ENCODE peak calls at places on chromosomes 6 and 20, in four cellular contexts. One of them, this sample, is unnamed.

GRCh38 chr6:34207695-34208443 is 28.8 kb upstream of the HMGA1 start:
- DNase-seq in mesendoderm: no peak
- DNase-seq in H9: no peak
- DNase-seq in H1: no peak
- DNase-seq in this sample: no peak

GRCh38 chr6:12208190-12208589 is 82.0 kb upstream of the EDN1 start:
- DNase-seq in mesendoderm: no peak
- DNase-seq in H1: no peak
- DNase-seq in H9: no peak
- DNase-seq in this sample: peak; percentile 27

GRCh38 chr20:63055575-63056235 is 48.9 kb upstream of the BHLHE23 start:
- DNase-seq in mesendoderm: no peak
- DNase-seq in H9: peak; percentile 24
- DNase-seq in H1: no peak
- DNase-seq in this sample: no peak

GRCh38 chr20:35145141-35145564 is 2.0 kb downstream of the EDEM2 start:
- DNase-seq in H9: no peak
- DNase-seq in H1: no peak
- DNase-seq in mesendoderm: peak; percentile 69
- DNase-seq in this sample: peak; percentile 72

GRCh38 chr20:50029697-50030428 is 47.1 kb downstream of the SNAI1 start:
- DNase-seq in mesendoderm: no peak
- DNase-seq in H9: no peak
- DNase-seq in H1: no peak
- DNase-seq in this sample: peak; percentile 95

GRCh38 chr6:27940766-27941165 is 16.3 kb upstream of the OR2B6 start:
- DNase-seq in H9: no peak
- DNase-seq in mesendoderm: no peak
- DNase-seq in H1: no peak
- DNase-seq in this sample: peak; percentile 1

GRCh38 chr6:170438402-170438753 is 114.7 kb downstream of the PSMB1 start:
- DNase-seq in H1: peak; percentile 78
- DNase-seq in mesendoderm: peak; percentile 98
- DNase-seq in H9: peak; percentile 82
- DNase-seq in this sample: peak; percentile 99

GRCh38 chr6:155493694-155494143 is 38.1 kb upstream of the NOX3 start:
- DNase-seq in H9: no peak
- DNase-seq in H1: no peak
- DNase-seq in mesendoderm: peak; percentile 91
- DNase-seq in this sample: peak; percentile 100

GRCh38 chr6:72218125-72218524 is 331.8 kb downstream of the RIMS1 start:
- DNase-seq in mesendoderm: peak; percentile 81
- DNase-seq in H9: peak; percentile 84
- DNase-seq in H1: peak; percentile 61
- DNase-seq in this sample: peak; percentile 38

GRCh38 chr6:98579089-98579488 is 255.3 kb upstream of the POU3F2 start:
- DNase-seq in mesendoderm: no peak
- DNase-seq in H1: no peak
- DNase-seq in H9: no peak
- DNase-seq in this sample: no peak

GRCh38 chr20:63620991-63621390 is 5.9 kb downstream of the GMEB2 start:
- DNase-seq in H9: no peak
- DNase-seq in H1: no peak
- DNase-seq in mesendoderm: no peak
- DNase-seq in this sample: no peak

GRCh38 chr6:22954749-22955385 is 385.5 kb downstream of the HDGFL1 start:
- DNase-seq in H9: no peak
- DNase-seq in H1: no peak
- DNase-seq in mesendoderm: no peak
- DNase-seq in this sample: peak; percentile 49
- H3K4me2 ChIP-seq in H9: no peak overlapping the region
- H3K4me2 ChIP-seq in H1: no peak overlapping the region
- H3K4me2 ChIP-seq in mesendoderm: no peak overlapping the region
- H3K4me2 ChIP-seq in this sample: peak overlapping the region; percentile 100

GRCh38 chr6:158521759-158522158 is 38.1 kb upstream of the TMEM181 start:
- DNase-seq in H9: peak; percentile 1
- DNase-seq in mesendoderm: no peak
- DNase-seq in H1: no peak
- DNase-seq in this sample: no peak

GRCh38 chr6:158519761-158520160 is 40.1 kb upstream of the TMEM181 start:
- DNase-seq in H9: peak; percentile 38
- DNase-seq in H1: no peak
- DNase-seq in mesendoderm: no peak
- DNase-seq in this sample: no peak

GRCh38 chr6:158522616-158523015 is 37.3 kb upstream of the TMEM181 start:
- DNase-seq in mesendoderm: no peak
- DNase-seq in H1: no peak
- DNase-seq in H9: peak; percentile 14
- DNase-seq in this sample: no peak

GRCh38 chr6:158528826-158529225 is 31.1 kb upstream of the TMEM181 start:
- DNase-seq in H9: peak; percentile 3
- DNase-seq in mesendoderm: no peak
- DNase-seq in H1: no peak
- DNase-seq in this sample: no peak

GRCh38 chr6:158524311-158524710 is 35.6 kb upstream of the TMEM181 start:
- DNase-seq in H1: no peak
- DNase-seq in mesendoderm: no peak
- DNase-seq in H9: peak; percentile 14
- DNase-seq in this sample: no peak
- H2AK5ac ChIP-seq in H1: no peak overlapping the region
- H2AK5ac ChIP-seq in mesendoderm: no peak overlapping the region
- H2AK5ac ChIP-seq in H9: no peak overlapping the region
- H2AK5ac ChIP-seq in this sample: no peak overlapping the region

DNA sequence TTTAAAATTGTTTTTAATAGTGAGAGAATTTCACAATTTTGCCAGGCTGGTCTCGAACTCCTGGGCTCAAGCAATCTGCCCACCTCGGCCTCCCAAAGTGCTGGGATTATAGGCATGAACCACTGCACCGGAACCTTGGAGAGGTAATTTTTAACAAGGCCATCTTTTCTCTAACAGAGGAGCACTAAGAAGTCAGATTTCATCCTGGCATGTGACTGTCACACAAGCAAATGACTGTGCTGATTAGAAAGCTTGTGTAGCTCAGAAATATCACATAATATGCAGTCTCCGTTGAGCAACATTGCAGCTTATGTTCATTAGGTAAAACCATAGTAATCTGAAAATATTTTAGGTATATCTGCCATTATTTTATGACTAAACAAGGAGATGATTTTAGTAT is 156.0 kb downstream of the CCDC170 start:
- DNase-seq in H9: no peak
- DNase-seq in mesendoderm: no peak
- DNase-seq in H1: no peak
- DNase-seq in this sample: no peak
- H4K5ac ChIP-seq in H9: no peak overlapping the region
- H4K5ac ChIP-seq in mesendoderm: no peak overlapping the region
- H4K5ac ChIP-seq in H1: no peak overlapping the region
- H4K5ac ChIP-seq in this sample: no peak overlapping the region

GRCh38 chr6:137824502-137824879 is 42.6 kb upstream of the TNFAIP3 start:
- DNase-seq in H9: no peak
- DNase-seq in mesendoderm: no peak
- DNase-seq in H1: no peak
- DNase-seq in this sample: no peak
- H3K4me2 ChIP-seq in H9: no peak overlapping the region
- H3K4me2 ChIP-seq in mesendoderm: no peak overlapping the region
- H3K4me2 ChIP-seq in H1: no peak overlapping the region
- H3K4me2 ChIP-seq in this sample: peak overlapping the region; percentile 60

GRCh38 chr20:43365691-43366090 is 92.0 kb upstream of the SRSF6 start:
- DNase-seq in mesendoderm: no peak
- DNase-seq in H9: no peak
- DNase-seq in H1: no peak
- DNase-seq in this sample: no peak
- H2AK5ac ChIP-seq in mesendoderm: no peak overlapping the region
- H2AK5ac ChIP-seq in H9: no peak overlapping the region
- H2AK5ac ChIP-seq in H1: no peak overlapping the region
- H2AK5ac ChIP-seq in this sample: no peak overlapping the region